ENCODE peak calls at places on chromosomes 6 and 20, in seven cellular contexts. A, G, B, S, T, H and Z are unnamed samples.

GRCh38 chr6:155186052-155186658 is 77.7 kb upstream of the CLDN20 start:
- DNase-seq in A (no peak), G (no peak), B (no peak), S (no peak), T (no peak), H (no peak), Z (peak)

GRCh38 chr6:32255212-32256153 is 31.6 kb upstream of the NOTCH4 start:
- DNase-seq in A (peak), G (peak), B (peak), S (peak), T (peak), H (peak), Z (peak)

GRCh38 chr6:157681041-157681650 is 141.9 kb upstream of the SNX9 start:
- DNase-seq in A (no peak), G (no peak), B (no peak), S (no peak), T (no peak), H (no peak), Z (no peak)

GRCh38 chr20:51494241-51495110 is 48.0 kb downstream of the NFATC2 start:
- DNase-seq in A (peak), G (no peak), B (no peak), S (no peak), T (peak), H (no peak), Z (no peak)

GRCh38 chr6:43263314-43264178 is 20.3 kb downstream of the TTBK1 start:
- DNase-seq in A (peak), G (peak), B (peak), S (peak), T (peak), H (peak), Z (peak)

GRCh38 chr6:56046576-56046975 is 171.2 kb upstream of the BMP5 start:
- DNase-seq in A (no peak), G (no peak), B (peak), S (no peak), T (no peak), H (no peak), Z (peak)

GRCh38 chr6:143955971-143956370 is 52.1 kb downstream of the PLAGL1 start:
- DNase-seq in A (no peak), G (no peak), B (no peak), S (no peak), T (no peak), H (no peak), Z (peak)

GRCh38 chr20:24948939-24949679 is at the start of gene CST7:
- DNase-seq in A (peak), G (no peak), B (peak), S (no peak), T (no peak), H (no peak), Z (no peak)

GRCh38 chr6:114362957-114363356 is 20.1 kb upstream of the HS3ST5 start:
- DNase-seq in A (no peak), G (no peak), B (no peak), S (no peak), T (no peak), H (no peak), Z (no peak)

GRCh38 chr6:14088600-14089168 is 28.9 kb upstream of the CD83 start:
- DNase-seq in A (no peak), G (no peak), B (no peak), S (no peak), T (no peak), H (no peak), Z (peak)

GRCh38 chr20:41161886-41162285 is 24.5 kb downstream of the PLCG1 start:
- DNase-seq in A (no peak), G (no peak), B (no peak), S (no peak), T (no peak), H (no peak), Z (no peak)

GRCh38 chr20:8162610-8163009 is 30.5 kb downstream of the PLCB1 start:
- DNase-seq in A (no peak), G (no peak), B (no peak), S (no peak), T (no peak), H (no peak), Z (no peak)

GRCh38 chr20:9838378-9839295 is at the start of gene PAK5:
- DNase-seq in A (no peak), G (no peak), B (no peak), S (peak), T (no peak), H (peak), Z (peak)

GRCh38 chr20:64149141-64149540 is 15.1 kb upstream of the MYT1 start:
- DNase-seq in A (no peak), G (no peak), B (no peak), S (no peak), T (no peak), H (no peak), Z (no peak)